ENCODE peak calls at places on chromosomes 2 and 18, in ten cellular contexts. R is WTC11; G is fibroblast of mammary gland; K is ACHN; M is mesendoderm; T is posterior cingulate gyrus; N is stimulated activated CD4-positive, alpha-beta T cell treated with anti-CD3 and anti-CD28 coated beads, TNF-alpha, amount 100 ng/mL, for 1 hour; D is iris pigment epithelial cell; J is NCI-H2171 treated with DMSO at 0.1 percent for 48 hours; V is NCI-H1694. I is an unnamed sample.

GRCh38 chr2:241878007-241878970 is 8.8 kb downstream of the RTP5 start:
- DNase-seq in R (peak), G (peak), K (peak), M (peak), T (peak), N (peak), D (peak), J (peak), V (peak), I (no peak)

GRCh38 chr2:105782123-105782522 is 37.4 kb downstream of the NCK2 start:
- DNase-seq in R (no peak), G (no peak), K (no peak), M (no peak), T (no peak), N (no peak), D (no peak), J (no peak), V (no peak), I (no peak)

GRCh38 chr2:157107877-157108276 is 149.6 kb upstream of the GALNT5 start:
- DNase-seq in R (no peak), G (peak), K (peak), M (peak), T (no peak), N (no peak), D (peak), J (peak), V (peak), I (peak)

GRCh38 chr2:60957224-60957623 is 60.3 kb upstream of the PEX13 start:
- DNase-seq in R (no peak), G (no peak), K (no peak), M (no peak), T (no peak), N (no peak), D (no peak), J (no peak), V (no peak), I (no peak)

GRCh38 chr2:168521342-168521741 is 65.3 kb downstream of the CERS6 start:
- DNase-seq in R (no peak), G (peak), K (no peak), M (no peak), T (no peak), N (no peak), D (peak), J (peak), V (no peak), I (no peak)

GRCh38 chr2:240960309-240960962 is 38.0 kb upstream of the SNED1 start:
- DNase-seq in R (no peak), G (peak), K (no peak), M (no peak), T (no peak), N (no peak), D (peak), J (no peak), V (no peak), I (no peak)

GRCh38 chr2:151350579-151351195 is 6.7 kb upstream of the TNFAIP6 start:
- DNase-seq in R (no peak), G (peak), K (no peak), M (no peak), T (no peak), N (no peak), D (peak), J (no peak), V (no peak), I (no peak)

GRCh38 chr18:77495982-77496690 is 246.5 kb downstream of the GALR1 start:
- DNase-seq in R (no peak), G (no peak), K (no peak), M (no peak), T (no peak), N (no peak), D (no peak), J (no peak), V (no peak), I (no peak)

GRCh38 chr2:179129574-179130238 is 79.8 kb upstream of the CCDC141 start:
- DNase-seq in R (no peak), G (peak), K (peak), M (peak), T (no peak), N (no peak), D (peak), J (peak), V (peak), I (peak)

GRCh38 chr2:148963461-148963860 is 75.0 kb upstream of the LYPD6B start:
- DNase-seq in R (no peak), G (no peak), K (no peak), M (no peak), T (no peak), N (no peak), D (no peak), J (no peak), V (no peak), I (no peak)

GRCh38 chr2:239161711-239162140 is 239.1 kb downstream of the HDAC4 start:
- DNase-seq in R (no peak), G (no peak), K (no peak), M (no peak), T (peak), N (no peak), D (no peak), J (no peak), V (no peak), I (no peak)

GRCh38 chr2:157194097-157194688 is 63.3 kb upstream of the GALNT5 start:
- DNase-seq in R (no peak), G (peak), K (peak), M (peak), T (no peak), N (no peak), D (peak), J (peak), V (peak), I (peak)

GRCh38 chr2:233867993-233868532 is at the start of gene MSL3B:
- DNase-seq in R (peak), G (peak), K (peak), M (peak), T (no peak), N (peak), D (peak), J (peak), V (peak), I (peak)

GRCh38 chr2:200353125-200353524 is 46.6 kb downstream of the SPATS2L start:
- DNase-seq in R (no peak), G (peak), K (no peak), M (no peak), T (no peak), N (no peak), D (no peak), J (no peak), V (no peak), I (no peak)

GRCh38 chr18:21167641-21168372 is 56.2 kb upstream of the ROCK1 start:
- DNase-seq in R (peak), G (no peak), K (no peak), M (peak), T (no peak), N (no peak), D (no peak), J (no peak), V (no peak), I (peak)

GRCh38 chr2:33491685-33492084 is 15.2 kb downstream of the RASGRP3 start:
- DNase-seq in R (peak), G (no peak), K (no peak), M (peak), T (no peak), N (no peak), D (no peak), J (no peak), V (no peak), I (no peak)

GRCh38 chr2:112665113-112665780 is 19.5 kb downstream of the SLC20A1 start:
- DNase-seq in R (no peak), G (no peak), K (no peak), M (no peak), T (no peak), N (no peak), D (no peak), J (no peak), V (no peak), I (no peak)

GRCh38 chr2:207865210-207865609 is 95.5 kb upstream of the FZD5 start:
- DNase-seq in R (no peak), G (no peak), K (no peak), M (no peak), T (no peak), N (no peak), D (no peak), J (no peak), V (no peak), I (no peak)

GRCh38 chr18:34740101-34740500 is 30.0 kb downstream of the DTNA start:
- DNase-seq in R (no peak), G (no peak), K (no peak), M (no peak), T (no peak), N (no peak), D (no peak), J (no peak), V (no peak), I (no peak)

GRCh38 chr2:241777686-241778627 is 1.3 kb downstream of the GAL3ST2 start:
- DNase-seq in R (peak), G (no peak), K (no peak), M (no peak), T (no peak), N (no peak), D (no peak), J (no peak), V (no peak), I (peak)

GRCh38 chr2:16671760-16672159 is 6.1 kb upstream of the CYRIA start:
- DNase-seq in R (no peak), G (no peak), K (no peak), M (no peak), T (no peak), N (no peak), D (peak), J (no peak), V (no peak), I (peak)

GRCh38 chr2:172639823-172640222 is 83.9 kb downstream of the PDK1 start:
- DNase-seq in R (no peak), G (peak), K (peak), M (no peak), T (no peak), N (no peak), D (peak), J (no peak), V (no peak), I (peak)

GRCh38 chr2:3683748-3684454 is 19.5 kb upstream of the DCDC2C start:
- DNase-seq in R (no peak), G (peak), K (no peak), M (no peak), T (no peak), N (no peak), D (peak), J (no peak), V (no peak), I (peak)

GRCh38 chr2:120922571-120923332 is 187.1 kb downstream of the GLI2 start:
- DNase-seq in R (no peak), G (no peak), K (no peak), M (no peak), T (no peak), N (no peak), D (no peak), J (no peak), V (no peak), I (no peak)

GRCh38 chr18:45889419-45890059 is 64.1 kb downstream of the SIGLEC15 start:
- DNase-seq in R (no peak), G (no peak), K (no peak), M (no peak), T (no peak), N (no peak), D (no peak), J (no peak), V (no peak), I (no peak)

GRCh38 chr2:28219134-28219533 is 173.5 kb upstream of the FOSL2 start:
- DNase-seq in R (no peak), G (peak), K (no peak), M (no peak), T (no peak), N (no peak), D (peak), J (no peak), V (no peak), I (no peak)

GRCh38 chr18:13530879-13531387 is 195.4 kb downstream of the FAM210A start:
- DNase-seq in R (peak), G (peak), K (peak), M (peak), T (peak), N (no peak), D (peak), J (peak), V (no peak), I (peak)

GRCh38 chr2:239470151-239470900 is 69.5 kb upstream of the HDAC4 start:
- DNase-seq in R (no peak), G (no peak), K (no peak), M (no peak), T (peak), N (no peak), D (no peak), J (no peak), V (no peak), I (no peak)

I was measured in bronchial epithelial cell.